ENCODE peak calls at places on chromosomes 2 and 18, in four cellular contexts. One of them, this sample, is unnamed.

GRCh38 chr18:50659091-50660003 is 99.5 kb downstream of the MAPK4 start:
- DNase-seq in kidney: no peak
- DNase-seq in thyroid gland: peak; percentile 26
- DNase-seq in Peyer's patch: no peak
- DNase-seq in this sample: no peak

GRCh38 chr2:166382-166781 is 97.5 kb downstream of the SH3YL1 start:
- DNase-seq in kidney: no peak
- DNase-seq in thyroid gland: no peak
- DNase-seq in Peyer's patch: no peak
- DNase-seq in this sample: no peak

GRCh38 chr2:24926602-24927252 is 6.7 kb upstream of the ADCY3 start:
- DNase-seq in kidney: peak; percentile 91
- DNase-seq in thyroid gland: peak; percentile 25
- DNase-seq in Peyer's patch: peak; percentile 61
- DNase-seq in this sample: peak; percentile 18

GRCh38 chr2:216151313-216152030 is 42.3 kb downstream of the XRCC5 start:
- DNase-seq in kidney: no peak
- DNase-seq in thyroid gland: no peak
- DNase-seq in Peyer's patch: no peak
- DNase-seq in this sample: no peak

GRCh38 chr18:59905686-59906091 is 5.9 kb downstream of the PMAIP1 start:
- DNase-seq in kidney: no peak
- DNase-seq in thyroid gland: no peak
- DNase-seq in Peyer's patch: no peak
- DNase-seq in this sample: no peak

GRCh38 chr2:204260162-204260877 is 285.0 kb upstream of the PARD3B start:
- DNase-seq in kidney: no peak
- DNase-seq in thyroid gland: peak; percentile 74
- DNase-seq in Peyer's patch: peak; percentile 77
- DNase-seq in this sample: peak; percentile 18

GRCh38 chr18:48531979-48532378 is 6.9 kb upstream of the CTIF start:
- DNase-seq in kidney: no peak
- DNase-seq in thyroid gland: no peak
- DNase-seq in Peyer's patch: no peak
- DNase-seq in this sample: no peak

GRCh38 chr2:42828487-42829416 is 36.4 kb upstream of the HAAO start:
- DNase-seq in kidney: peak; percentile 89
- DNase-seq in thyroid gland: peak; percentile 68
- DNase-seq in Peyer's patch: peak; percentile 86
- DNase-seq in this sample: peak; percentile 56

GRCh38 chr2:221895366-221896121 is 323.4 kb upstream of the EPHA4 start:
- DNase-seq in kidney: peak; percentile 54
- DNase-seq in thyroid gland: no peak
- DNase-seq in Peyer's patch: no peak
- DNase-seq in this sample: no peak

GRCh38 chr18:79855147-79855910 is 57.6 kb downstream of the KCNG2 start:
- DNase-seq in kidney: no peak
- DNase-seq in thyroid gland: no peak
- DNase-seq in Peyer's patch: no peak
- DNase-seq in this sample: no peak

GRCh38 chr2:61900246-61900645 is 5.2 kb upstream of the COMMD1 start:
- DNase-seq in kidney: no peak
- DNase-seq in thyroid gland: no peak
- DNase-seq in Peyer's patch: no peak
- DNase-seq in this sample: no peak

GRCh38 chr2:23135481-23136100 is 249.4 kb upstream of the KLHL29 start:
- DNase-seq in kidney: no peak
- DNase-seq in thyroid gland: no peak
- DNase-seq in Peyer's patch: no peak
- DNase-seq in this sample: no peak

GRCh38 chr18:50356036-50356945 is 18.6 kb upstream of the SKA1 start:
- DNase-seq in kidney: no peak
- DNase-seq in thyroid gland: no peak
- DNase-seq in Peyer's patch: no peak
- DNase-seq in this sample: no peak

GRCh38 chr2:67311536-67311935 is 85.6 kb upstream of the ETAA1 start:
- DNase-seq in kidney: no peak
- DNase-seq in thyroid gland: no peak
- DNase-seq in Peyer's patch: peak; percentile 61
- DNase-seq in this sample: no peak

GRCh38 chr2:231602874-231603467 is 10.3 kb downstream of the TEX44 start:
- DNase-seq in kidney: no peak
- DNase-seq in thyroid gland: no peak
- DNase-seq in Peyer's patch: no peak
- DNase-seq in this sample: no peak

GRCh38 chr2:47554311-47554905 is 151.5 kb downstream of the MSH2 start:
- DNase-seq in kidney: no peak
- DNase-seq in thyroid gland: no peak
- DNase-seq in Peyer's patch: no peak
- DNase-seq in this sample: no peak

GRCh38 chr2:24824966-24825882 is 32.0 kb downstream of the CENPO start:
- DNase-seq in kidney: no peak
- DNase-seq in thyroid gland: no peak
- DNase-seq in Peyer's patch: peak; percentile 63
- DNase-seq in this sample: no peak

GRCh38 chr2:240335061-240335460 is 100.4 kb upstream of the GPC1 start:
- DNase-seq in kidney: no peak
- DNase-seq in thyroid gland: no peak
- DNase-seq in Peyer's patch: no peak
- DNase-seq in this sample: no peak

GRCh38 chr2:217433522-217433921 is 569.3 kb downstream of the TNS1 start:
- DNase-seq in kidney: peak; percentile 67
- DNase-seq in thyroid gland: peak; percentile 53
- DNase-seq in Peyer's patch: no peak
- DNase-seq in this sample: no peak

GRCh38 chr2:120710256-120710655 is 25.4 kb upstream of the GLI2 start:
- DNase-seq in kidney: no peak
- DNase-seq in thyroid gland: no peak
- DNase-seq in Peyer's patch: no peak
- DNase-seq in this sample: no peak

GRCh38 chr18:31603335-31603734 is 11.7 kb downstream of the TTR start:
- DNase-seq in kidney: no peak
- DNase-seq in thyroid gland: no peak
- DNase-seq in Peyer's patch: no peak
- DNase-seq in this sample: no peak

GRCh38 chr2:12990523-12990922 is 273.8 kb downstream of the TRIB2 start:
- DNase-seq in kidney: no peak
- DNase-seq in thyroid gland: no peak
- DNase-seq in Peyer's patch: no peak
- DNase-seq in this sample: no peak

GRCh38 chr18:79928563-79928960 is 22.9 kb downstream of the SLC66A2 start:
- DNase-seq in kidney: peak; percentile 37
- DNase-seq in thyroid gland: no peak
- DNase-seq in Peyer's patch: peak; percentile 14
- DNase-seq in this sample: peak; percentile 26

GRCh38 chr2:23567382-23567781 is 182.4 kb downstream of the KLHL29 start:
- DNase-seq in kidney: no peak
- DNase-seq in thyroid gland: no peak
- DNase-seq in Peyer's patch: no peak
- DNase-seq in this sample: no peak

GRCh38 chr2:1234731-1235308 is 178.4 kb upstream of the TPO start:
- DNase-seq in kidney: peak; percentile 48
- DNase-seq in thyroid gland: peak; percentile 66
- DNase-seq in Peyer's patch: no peak
- DNase-seq in this sample: no peak

GRCh38 chr2:172564376-172564775 is 8.5 kb downstream of the PDK1 start:
- DNase-seq in kidney: no peak
- DNase-seq in thyroid gland: no peak
- DNase-seq in Peyer's patch: no peak
- DNase-seq in this sample: no peak

GRCh38 chr2:235116885-235117492 is 165.2 kb downstream of the SH3BP4 start:
- DNase-seq in kidney: no peak
- DNase-seq in thyroid gland: no peak
- DNase-seq in Peyer's patch: no peak
- DNase-seq in this sample: no peak

GRCh38 chr2:145007673-145008263 is 487.8 kb upstream of the ZEB2 start:
- DNase-seq in kidney: no peak
- DNase-seq in thyroid gland: peak; percentile 9
- DNase-seq in Peyer's patch: no peak
- DNase-seq in this sample: no peak

GRCh38 chr2:189208254-189208653 is 28.7 kb upstream of the COL5A2 start:
- DNase-seq in kidney: no peak
- DNase-seq in thyroid gland: no peak
- DNase-seq in Peyer's patch: no peak
- DNase-seq in this sample: no peak

GRCh38 chr18:29434650-29435049 is 1257.7 kb upstream of the CDH2 start:
- DNase-seq in kidney: no peak
- DNase-seq in thyroid gland: no peak
- DNase-seq in Peyer's patch: no peak
- DNase-seq in this sample: no peak

GRCh38 chr18:29436459-29436858 is 1259.5 kb upstream of the CDH2 start:
- DNase-seq in kidney: no peak
- DNase-seq in thyroid gland: no peak
- DNase-seq in Peyer's patch: no peak
- DNase-seq in this sample: no peak

GRCh38 chr18:29439398-29439797 is 1262.5 kb upstream of the CDH2 start:
- DNase-seq in kidney: no peak
- DNase-seq in thyroid gland: no peak
- DNase-seq in Peyer's patch: no peak
- DNase-seq in this sample: no peak
- TF ChIP-seq CTCF in kidney: no peak
- TF ChIP-seq CTCF in thyroid gland: no peak
- TF ChIP-seq CTCF in Peyer's patch: no peak
- TF ChIP-seq CTCF in this sample: no peak

GRCh38 chr18:66329716-66330115 is 274.2 kb downstream of the CDH19 start:
- DNase-seq in kidney: no peak
- DNase-seq in thyroid gland: no peak
- DNase-seq in Peyer's patch: no peak
- DNase-seq in this sample: no peak

DNA sequence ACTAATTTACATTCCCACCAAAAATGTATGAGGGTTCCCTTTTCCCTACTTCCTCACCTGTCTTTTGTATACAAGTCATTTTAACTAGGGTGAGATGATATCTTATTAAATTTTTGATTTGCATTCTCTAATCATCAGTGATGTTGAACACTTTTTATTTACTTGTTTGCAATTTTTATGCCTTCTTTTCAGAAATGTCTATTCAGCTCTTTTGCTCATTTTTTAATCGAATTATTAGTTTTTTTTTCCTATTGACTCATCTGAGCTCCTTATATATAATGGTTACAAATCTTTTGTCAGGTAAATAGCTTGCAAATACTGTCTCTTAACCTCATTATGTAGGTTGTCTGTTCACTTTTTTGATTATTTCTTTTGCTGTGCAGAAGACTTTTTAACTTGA is 269.4 kb downstream of the CDH19 start:
- DNase-seq in kidney: no peak
- DNase-seq in thyroid gland: no peak
- DNase-seq in Peyer's patch: no peak
- DNase-seq in this sample: no peak
- H3K9me3 ChIP-seq in kidney: no peaks in the 10 kb centered on the region
- H3K9me3 ChIP-seq in thyroid gland: no peaks in the 10 kb centered on the region
- H3K9me3 ChIP-seq in Peyer's patch: no peaks in the 10 kb centered on the region
- H3K9me3 ChIP-seq in this sample: no peaks in the 10 kb centered on the region

DNA sequence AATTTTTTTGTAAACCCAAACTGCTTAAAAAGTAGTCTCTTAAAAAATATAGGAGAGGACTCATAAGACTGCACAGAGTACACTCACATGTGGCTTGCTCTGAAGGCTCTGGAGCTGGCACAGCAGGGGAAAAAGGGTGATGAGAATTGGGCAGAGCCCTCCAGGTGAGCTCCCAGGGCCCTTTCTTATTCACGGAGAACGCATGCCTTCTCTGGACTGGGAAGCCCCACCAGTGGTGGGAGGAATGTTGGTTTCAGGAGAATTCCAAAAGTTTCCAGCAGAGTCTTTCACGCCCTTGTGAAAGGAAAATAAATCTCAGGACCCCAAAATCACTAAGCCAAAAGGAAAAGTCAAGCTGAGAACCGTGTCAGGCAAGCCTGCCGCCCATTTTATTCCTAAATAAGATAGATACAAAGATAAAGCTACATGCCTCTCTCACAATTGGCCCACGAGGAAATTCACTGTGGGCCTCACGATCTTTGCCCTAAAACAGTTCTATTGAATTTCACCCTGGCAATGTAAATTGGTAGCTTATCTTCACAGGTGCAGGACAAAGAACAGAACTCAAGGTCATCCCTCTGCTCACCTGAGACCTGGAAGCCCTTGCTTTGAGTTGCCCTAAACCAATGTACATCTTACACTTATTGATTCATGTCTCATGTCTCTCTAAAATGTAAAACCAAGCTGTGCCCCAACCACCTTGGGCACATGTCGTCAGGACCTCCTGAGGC is 15.5 kb upstream of the MC5R start:
- DNase-seq in kidney: no peak
- DNase-seq in thyroid gland: no peak
- DNase-seq in Peyer's patch: no peak
- DNase-seq in this sample: no peak
- TF ChIP-seq CTCF in kidney: no peak
- TF ChIP-seq CTCF in thyroid gland: no peak
- TF ChIP-seq CTCF in Peyer's patch: no peak
- TF ChIP-seq CTCF in this sample: no peak

DNA sequence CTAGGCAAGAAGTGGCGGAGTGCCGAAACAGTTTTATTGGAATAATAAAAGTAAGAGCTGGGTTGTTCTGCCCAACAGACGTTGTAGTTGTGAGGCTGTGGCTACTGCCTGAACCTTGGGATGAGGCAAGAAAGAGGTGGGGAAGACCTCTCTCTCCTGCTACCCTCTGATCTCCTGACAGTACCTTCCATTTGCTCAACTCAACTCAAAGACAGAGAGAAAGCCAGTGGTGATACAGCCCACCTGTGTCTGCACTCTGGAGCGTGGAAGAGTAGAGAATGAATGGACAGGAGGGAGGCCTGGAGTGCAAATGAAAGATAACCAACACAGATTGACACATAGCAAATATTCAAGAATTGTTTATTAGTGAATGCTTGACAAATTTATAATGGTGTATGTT is 590.3 kb downstream of the NYAP2 start:
- DNase-seq in kidney: no peak
- DNase-seq in thyroid gland: no peak
- DNase-seq in Peyer's patch: no peak
- DNase-seq in this sample: no peak
- H3K9me3 ChIP-seq in kidney: no peaks in the 10 kb centered on the region
- H3K9me3 ChIP-seq in thyroid gland: no peaks in the 10 kb centered on the region
- H3K9me3 ChIP-seq in Peyer's patch: no peaks in the 10 kb centered on the region
- H3K9me3 ChIP-seq in this sample: no peaks in the 10 kb centered on the region

DNA sequence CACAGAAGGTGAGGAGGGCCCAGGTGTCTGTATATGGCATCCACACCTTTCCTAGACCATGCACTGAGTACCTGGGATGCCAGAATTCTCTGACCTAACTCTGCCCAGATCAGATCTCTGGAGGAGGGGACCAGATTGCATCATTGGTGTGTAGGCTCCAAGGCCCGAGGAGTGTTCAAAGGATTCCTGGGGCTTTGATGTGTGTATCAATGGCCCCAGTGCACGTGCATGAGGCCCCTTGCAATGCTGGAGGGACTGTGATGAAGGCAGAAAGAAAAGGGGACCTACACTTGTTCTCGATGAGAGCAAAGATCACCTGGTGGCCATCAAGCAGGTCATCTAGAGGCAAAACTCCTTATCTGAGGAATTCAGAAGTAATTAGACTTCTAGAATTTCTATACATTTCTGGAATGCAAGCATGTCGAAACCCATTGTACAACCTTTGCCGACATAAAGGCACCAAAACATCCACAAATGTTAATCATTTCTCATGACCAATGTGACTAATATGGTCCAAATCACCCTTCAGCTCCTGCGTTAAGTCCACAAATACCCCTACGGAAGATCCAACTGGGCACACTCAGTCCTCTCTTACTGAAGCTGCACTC is 123.5 kb downstream of the CHST9 start:
- DNase-seq in kidney: no peak
- DNase-seq in thyroid gland: no peak
- DNase-seq in Peyer's patch: no peak
- DNase-seq in this sample: no peak
- TF ChIP-seq CTCF in kidney: no peak
- TF ChIP-seq CTCF in thyroid gland: no peak
- TF ChIP-seq CTCF in Peyer's patch: no peak
- TF ChIP-seq CTCF in this sample: no peak

This sample was measured in CD4-positive, alpha-beta T cell.